ENCODE peak calls at places on chromosomes 16 and 17, in six cellular contexts. M is aorta, Z is NCI-H1105, Y is neural crest cell, I is left cardiac atrium, A is sigmoid colon. Q is an unnamed sample.
A peak's percentile ranks its signal among the peaks of the same experiment; 100 is the strongest.

GRCh38 chr16:60107467-60107866 is 1373.4 kb upstream of the GOT2 start:
- DNase-seq in M (no peak), Z (no peak), Y (no peak), I (no peak), A (no peak), Q (peak; percentile 19)

GRCh38 chr17:15914400-15915165 is 30.3 kb upstream of the ADORA2B start:
- DNase-seq in M (no peak), Z (no peak), Y (no peak), I (no peak), A (no peak), Q (peak; percentile 65)

GRCh38 chr17:39231091-39231561 is 5.4 kb upstream of the STAC2 start:
- DNase-seq in M (no peak), Z (no peak), Y (no peak), I (no peak), A (no peak), Q (no peak)

GRCh38 chr16:15952265-15952711 is 2.9 kb downstream of the ABCC1 start:
- DNase-seq in M (peak; percentile 56), Z (no peak), Y (no peak), I (peak; percentile 37), A (no peak), Q (no peak)

GRCh38 chr17:49496183-49496865 is 1.2 kb downstream of the NGFR start:
- DNase-seq in M (peak; percentile 94), Z (peak; percentile 30), Y (peak; percentile 88), I (peak; percentile 86), A (peak; percentile 89), Q (peak; percentile 29)

GRCh38 chr16:46689492-46690280 is at the start of gene ORC6:
- DNase-seq in M (peak; percentile 99), Z (peak; percentile 98), Y (peak; percentile 96), I (peak; percentile 99), A (peak; percentile 99), Q (peak; percentile 95)

GRCh38 chr16:2497641-2498040 is 16.1 kb upstream of the ATP6V0C start:
- DNase-seq in M (no peak), Z (no peak), Y (no peak), I (no peak), A (no peak), Q (no peak)

GRCh38 chr16:50523710-50524109 is 24.5 kb upstream of the NKD1 start:
- DNase-seq in M (no peak), Z (no peak), Y (no peak), I (no peak), A (no peak), Q (no peak)

GRCh38 chr16:68995011-68995504 is 110.4 kb upstream of the HAS3 start:
- DNase-seq in M (no peak), Z (no peak), Y (no peak), I (no peak), A (no peak), Q (peak; percentile 64)

GRCh38 chr17:52027081-52027480 is 131.4 kb downstream of the CA10 start:
- DNase-seq in M (no peak), Z (no peak), Y (no peak), I (no peak), A (no peak), Q (peak; percentile 24)

Q was measured in LHCN-M2.